ENCODE peak calls at places on chromosomes 6 and 20, in five cellular contexts. I is endodermal cell, Y is fibroblast of the aortic adventitia, L is SHP77 treated with DMSO at 0.1 percent for 48 hours, X is hepatocyte. V is an unnamed sample.

GRCh38 chr6:156087487-156087886 is 631.8 kb upstream of the NOX3 start:
- DNase-seq in I (no peak), Y (no peak), L (no peak), X (no peak), V (no peak)

GRCh38 chr6:104579464-104579863 is 280.3 kb downstream of the HACE1 start:
- DNase-seq in I (peak), Y (no peak), L (no peak), X (no peak), V (no peak)

GRCh38 chr6:36545767-36546663 is 1.3 kb downstream of the STK38 start:
- DNase-seq in I (no peak), Y (peak), L (peak), X (peak), V (peak)

GRCh38 chr6:134352786-134353480 is 35.0 kb upstream of the SGK1 start:
- DNase-seq in I (no peak), Y (peak), L (no peak), X (no peak), V (peak)

GRCh38 chr6:106512048-106512957 is 117.0 kb downstream of the RTN4IP1 start:
- DNase-seq in I (peak), Y (peak), L (no peak), X (peak), V (peak)

GRCh38 chr6:157753291-157753690 is 69.8 kb upstream of the SNX9 start:
- DNase-seq in I (no peak), Y (peak), L (no peak), X (no peak), V (no peak)

GRCh38 chr6:33738153-33738552 is 8.6 kb downstream of the IP6K3 start:
- DNase-seq in I (no peak), Y (no peak), L (no peak), X (no peak), V (no peak)

GRCh38 chr6:71250050-71250689 is 38.4 kb upstream of the OGFRL1 start:
- DNase-seq in I (no peak), Y (peak), L (no peak), X (no peak), V (no peak)

GRCh38 chr20:33664085-33664761 is 2.1 kb downstream of the C20orf144 start:
- DNase-seq in I (no peak), Y (no peak), L (no peak), X (no peak), V (peak)

GRCh38 chr20:50729925-50730764 is 1.2 kb upstream of the PARD6B start:
- DNase-seq in I (peak), Y (peak), L (no peak), X (no peak), V (no peak)

GRCh38 chr6:152846825-152847224 is 96.2 kb downstream of the VIP start:
- DNase-seq in I (no peak), Y (no peak), L (no peak), X (no peak), V (no peak)

GRCh38 chr6:155782320-155782730 is 326.7 kb upstream of the NOX3 start:
- DNase-seq in I (no peak), Y (peak), L (no peak), X (peak), V (no peak)

GRCh38 chr6:131627724-131628682 is at the start of gene MED23:
- DNase-seq in I (peak), Y (peak), L (peak), X (peak), V (peak)

GRCh38 chr6:25404693-25405169 is 125.6 kb downstream of the CARMIL1 start:
- DNase-seq in I (no peak), Y (no peak), L (no peak), X (no peak), V (peak)

GRCh38 chr6:84059082-84059481 is 25.5 kb downstream of the MRAP2 start:
- DNase-seq in I (no peak), Y (no peak), L (no peak), X (no peak), V (no peak)